ENCODE peak calls at places on chromosomes 7 and 10, in ten cellular contexts. One of them, this sample, is unnamed.

GRCh38 chr7:128094686-128095085 is 63.4 kb upstream of the LRRC4 start:
- DNase-seq in foreskin fibroblast: no peak
- DNase-seq in body of pancreas: no peak
- DNase-seq in tibial nerve: no peak
- DNase-seq in right lobe of liver: no peak
- DNase-seq in cardiac fibroblast: no peak
- DNase-seq in fibroblast of the aortic adventitia: no peak
- DNase-seq in fibroblast of villous mesenchyme: no peak
- DNase-seq in HFF-Myc: no peak
- DNase-seq in psoas muscle: no peak
- DNase-seq in this sample: no peak

GRCh38 chr10:29039659-29040309 is 249.1 kb upstream of the LYZL1 start:
- DNase-seq in body of pancreas: no peak
- DNase-seq in foreskin fibroblast: peak; percentile 5
- DNase-seq in fibroblast of the aortic adventitia: peak; percentile 97
- DNase-seq in psoas muscle: no peak
- DNase-seq in HFF-Myc: no peak
- DNase-seq in cardiac fibroblast: peak; percentile 95
- DNase-seq in fibroblast of villous mesenchyme: peak; percentile 80
- DNase-seq in tibial nerve: no peak
- DNase-seq in right lobe of liver: no peak
- DNase-seq in this sample: peak; percentile 70

GRCh38 chr10:98262571-98262970 is 5.4 kb downstream of the LOXL4 start:
- DNase-seq in tibial nerve: no peak
- DNase-seq in foreskin fibroblast: no peak
- DNase-seq in psoas muscle: peak; percentile 77
- DNase-seq in body of pancreas: peak; percentile 67
- DNase-seq in HFF-Myc: no peak
- DNase-seq in right lobe of liver: peak; percentile 86
- DNase-seq in fibroblast of the aortic adventitia: peak; percentile 45
- DNase-seq in fibroblast of villous mesenchyme: no peak
- DNase-seq in cardiac fibroblast: peak; percentile 59
- DNase-seq in this sample: peak; percentile 30

GRCh38 chr10:70540089-70540788 is 61.7 kb downstream of the PALD1 start:
- DNase-seq in foreskin fibroblast: no peak
- DNase-seq in fibroblast of the aortic adventitia: peak; percentile 22
- DNase-seq in body of pancreas: no peak
- DNase-seq in cardiac fibroblast: peak; percentile 25
- DNase-seq in fibroblast of villous mesenchyme: peak; percentile 21
- DNase-seq in psoas muscle: no peak
- DNase-seq in tibial nerve: no peak
- DNase-seq in right lobe of liver: no peak
- DNase-seq in HFF-Myc: no peak
- DNase-seq in this sample: no peak

GRCh38 chr7:132472463-132473120 is 103.7 kb downstream of the PLXNA4 start:
- DNase-seq in fibroblast of the aortic adventitia: peak; percentile 78
- DNase-seq in right lobe of liver: no peak
- DNase-seq in fibroblast of villous mesenchyme: peak; percentile 19
- DNase-seq in cardiac fibroblast: peak; percentile 75
- DNase-seq in tibial nerve: no peak
- DNase-seq in foreskin fibroblast: peak; percentile 78
- DNase-seq in psoas muscle: peak; percentile 44
- DNase-seq in body of pancreas: no peak
- DNase-seq in HFF-Myc: no peak
- DNase-seq in this sample: peak; percentile 56

GRCh38 chr7:34995757-34996156 is 41.5 kb downstream of the DPY19L1 start:
- DNase-seq in foreskin fibroblast: no peak
- DNase-seq in HFF-Myc: no peak
- DNase-seq in body of pancreas: no peak
- DNase-seq in right lobe of liver: no peak
- DNase-seq in fibroblast of the aortic adventitia: no peak
- DNase-seq in psoas muscle: no peak
- DNase-seq in cardiac fibroblast: no peak
- DNase-seq in fibroblast of villous mesenchyme: no peak
- DNase-seq in tibial nerve: no peak
- DNase-seq in this sample: no peak

GRCh38 chr10:11304906-11305585 is 287.4 kb downstream of the CELF2 start:
- DNase-seq in HFF-Myc: no peak
- DNase-seq in fibroblast of the aortic adventitia: no peak
- DNase-seq in body of pancreas: no peak
- DNase-seq in fibroblast of villous mesenchyme: no peak
- DNase-seq in tibial nerve: no peak
- DNase-seq in right lobe of liver: no peak
- DNase-seq in psoas muscle: no peak
- DNase-seq in cardiac fibroblast: no peak
- DNase-seq in foreskin fibroblast: no peak
- DNase-seq in this sample: no peak

GRCh38 chr7:132110692-132111091 is 465.6 kb downstream of the PLXNA4 start:
- DNase-seq in psoas muscle: no peak
- DNase-seq in tibial nerve: no peak
- DNase-seq in foreskin fibroblast: no peak
- DNase-seq in body of pancreas: no peak
- DNase-seq in cardiac fibroblast: no peak
- DNase-seq in fibroblast of the aortic adventitia: no peak
- DNase-seq in HFF-Myc: no peak
- DNase-seq in fibroblast of villous mesenchyme: no peak
- DNase-seq in right lobe of liver: no peak
- DNase-seq in this sample: no peak

GRCh38 chr10:92103376-92104084 is 180.0 kb downstream of the BTAF1 start:
- DNase-seq in cardiac fibroblast: peak; percentile 26
- DNase-seq in tibial nerve: no peak
- DNase-seq in foreskin fibroblast: no peak
- DNase-seq in body of pancreas: no peak
- DNase-seq in right lobe of liver: no peak
- DNase-seq in HFF-Myc: no peak
- DNase-seq in fibroblast of the aortic adventitia: peak; percentile 72
- DNase-seq in fibroblast of villous mesenchyme: no peak
- DNase-seq in psoas muscle: no peak
- DNase-seq in this sample: no peak

GRCh38 chr10:17851611-17852010 is 42.5 kb downstream of the MRC1 start:
- DNase-seq in cardiac fibroblast: no peak
- DNase-seq in right lobe of liver: no peak
- DNase-seq in HFF-Myc: no peak
- DNase-seq in body of pancreas: peak; percentile 21
- DNase-seq in tibial nerve: peak; percentile 61
- DNase-seq in fibroblast of villous mesenchyme: no peak
- DNase-seq in psoas muscle: peak; percentile 55
- DNase-seq in fibroblast of the aortic adventitia: no peak
- DNase-seq in foreskin fibroblast: no peak
- DNase-seq in this sample: no peak

GRCh38 chr10:17850526-17850925 is 41.4 kb downstream of the MRC1 start:
- DNase-seq in body of pancreas: no peak
- DNase-seq in HFF-Myc: no peak
- DNase-seq in tibial nerve: no peak
- DNase-seq in psoas muscle: no peak
- DNase-seq in foreskin fibroblast: no peak
- DNase-seq in fibroblast of villous mesenchyme: no peak
- DNase-seq in cardiac fibroblast: no peak
- DNase-seq in fibroblast of the aortic adventitia: no peak
- DNase-seq in right lobe of liver: no peak
- DNase-seq in this sample: no peak

GRCh38 chr10:17848646-17849045 is 39.5 kb downstream of the MRC1 start:
- DNase-seq in body of pancreas: no peak
- DNase-seq in fibroblast of the aortic adventitia: no peak
- DNase-seq in psoas muscle: no peak
- DNase-seq in fibroblast of villous mesenchyme: no peak
- DNase-seq in tibial nerve: no peak
- DNase-seq in foreskin fibroblast: no peak
- DNase-seq in HFF-Myc: no peak
- DNase-seq in cardiac fibroblast: no peak
- DNase-seq in right lobe of liver: no peak
- DNase-seq in this sample: no peak

GRCh38 chr10:17847586-17848296 is 38.6 kb downstream of the MRC1 start:
- DNase-seq in HFF-Myc: no peak
- DNase-seq in fibroblast of the aortic adventitia: peak; percentile 62
- DNase-seq in fibroblast of villous mesenchyme: peak; percentile 24
- DNase-seq in right lobe of liver: no peak
- DNase-seq in tibial nerve: no peak
- DNase-seq in body of pancreas: no peak
- DNase-seq in psoas muscle: no peak
- DNase-seq in cardiac fibroblast: peak; percentile 41
- DNase-seq in foreskin fibroblast: peak; percentile 7
- DNase-seq in this sample: peak; percentile 23
- TF ChIP-seq CTCF in HFF-Myc: peak; percentile 23
- TF ChIP-seq CTCF in fibroblast of the aortic adventitia: peak; percentile 51
- TF ChIP-seq CTCF in fibroblast of villous mesenchyme: peak; percentile 51
- TF ChIP-seq CTCF in right lobe of liver: peak; percentile 51
- TF ChIP-seq CTCF in tibial nerve: peak; percentile 36
- TF ChIP-seq CTCF in body of pancreas: peak; percentile 31
- TF ChIP-seq CTCF in psoas muscle: peak; percentile 20
- TF ChIP-seq CTCF in cardiac fibroblast: peak; percentile 43
- TF ChIP-seq CTCF in foreskin fibroblast: peak; percentile 45
- TF ChIP-seq CTCF in this sample: peak; percentile 75

DNA sequence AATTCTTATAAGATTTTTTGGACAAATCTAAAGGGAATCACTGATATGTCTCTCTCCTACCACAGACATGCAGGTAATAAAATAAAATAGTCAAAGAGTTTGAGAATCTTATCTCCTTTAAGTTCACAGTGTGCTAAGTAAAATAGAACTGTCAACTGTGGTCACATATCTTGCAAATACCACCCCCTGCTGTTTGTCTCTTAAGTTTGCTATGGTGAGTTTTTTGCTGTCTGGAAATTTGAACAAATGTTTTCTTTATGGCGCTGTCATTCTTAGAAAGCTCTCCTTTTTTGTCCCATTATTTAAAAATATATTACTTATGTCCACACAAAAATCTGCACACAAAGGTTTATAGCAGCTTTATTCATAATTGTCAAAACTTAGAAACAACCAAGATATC is 19.6 kb downstream of the GIMAP5 start:
- DNase-seq in fibroblast of villous mesenchyme: peak; percentile 11
- DNase-seq in foreskin fibroblast: no peak
- DNase-seq in psoas muscle: no peak
- DNase-seq in body of pancreas: no peak
- DNase-seq in tibial nerve: no peak
- DNase-seq in HFF-Myc: no peak
- DNase-seq in cardiac fibroblast: no peak
- DNase-seq in fibroblast of the aortic adventitia: no peak
- DNase-seq in right lobe of liver: no peak
- DNase-seq in this sample: no peak
- TF ChIP-seq CTCF in fibroblast of villous mesenchyme: peak; percentile 22
- TF ChIP-seq CTCF in foreskin fibroblast: no peak
- TF ChIP-seq CTCF in psoas muscle: peak; percentile 17
- TF ChIP-seq CTCF in body of pancreas: peak; percentile 11
- TF ChIP-seq CTCF in tibial nerve: peak; percentile 35
- TF ChIP-seq CTCF in HFF-Myc: no peak
- TF ChIP-seq CTCF in cardiac fibroblast: no peak
- TF ChIP-seq CTCF in fibroblast of the aortic adventitia: no peak
- TF ChIP-seq CTCF in right lobe of liver: peak; percentile 56
- TF ChIP-seq CTCF in this sample: peak; percentile 21

GRCh38 chr10:116254422-116255152 is 18.4 kb downstream of the GFRA1 start:
- DNase-seq in psoas muscle: no peak
- DNase-seq in fibroblast of villous mesenchyme: no peak
- DNase-seq in body of pancreas: no peak
- DNase-seq in right lobe of liver: no peak
- DNase-seq in tibial nerve: no peak
- DNase-seq in cardiac fibroblast: no peak
- DNase-seq in HFF-Myc: no peak
- DNase-seq in fibroblast of the aortic adventitia: no peak
- DNase-seq in foreskin fibroblast: no peak
- DNase-seq in this sample: no peak

GRCh38 chr10:116253716-116254115 is 19.3 kb downstream of the GFRA1 start:
- DNase-seq in cardiac fibroblast: no peak
- DNase-seq in fibroblast of the aortic adventitia: no peak
- DNase-seq in tibial nerve: no peak
- DNase-seq in right lobe of liver: no peak
- DNase-seq in fibroblast of villous mesenchyme: no peak
- DNase-seq in psoas muscle: no peak
- DNase-seq in foreskin fibroblast: no peak
- DNase-seq in body of pancreas: no peak
- DNase-seq in HFF-Myc: no peak
- DNase-seq in this sample: no peak

GRCh38 chr10:116255931-116256748 is 16.9 kb downstream of the GFRA1 start:
- DNase-seq in tibial nerve: no peak
- DNase-seq in fibroblast of villous mesenchyme: no peak
- DNase-seq in fibroblast of the aortic adventitia: no peak
- DNase-seq in right lobe of liver: no peak
- DNase-seq in psoas muscle: no peak
- DNase-seq in body of pancreas: no peak
- DNase-seq in cardiac fibroblast: no peak
- DNase-seq in HFF-Myc: no peak
- DNase-seq in foreskin fibroblast: no peak
- DNase-seq in this sample: no peak

GRCh38 chr10:116247701-116248100 is 25.3 kb downstream of the GFRA1 start:
- DNase-seq in body of pancreas: no peak
- DNase-seq in right lobe of liver: no peak
- DNase-seq in psoas muscle: no peak
- DNase-seq in fibroblast of villous mesenchyme: peak; percentile 14
- DNase-seq in foreskin fibroblast: no peak
- DNase-seq in cardiac fibroblast: no peak
- DNase-seq in tibial nerve: no peak
- DNase-seq in HFF-Myc: no peak
- DNase-seq in fibroblast of the aortic adventitia: no peak
- DNase-seq in this sample: peak; percentile 14

DNA sequence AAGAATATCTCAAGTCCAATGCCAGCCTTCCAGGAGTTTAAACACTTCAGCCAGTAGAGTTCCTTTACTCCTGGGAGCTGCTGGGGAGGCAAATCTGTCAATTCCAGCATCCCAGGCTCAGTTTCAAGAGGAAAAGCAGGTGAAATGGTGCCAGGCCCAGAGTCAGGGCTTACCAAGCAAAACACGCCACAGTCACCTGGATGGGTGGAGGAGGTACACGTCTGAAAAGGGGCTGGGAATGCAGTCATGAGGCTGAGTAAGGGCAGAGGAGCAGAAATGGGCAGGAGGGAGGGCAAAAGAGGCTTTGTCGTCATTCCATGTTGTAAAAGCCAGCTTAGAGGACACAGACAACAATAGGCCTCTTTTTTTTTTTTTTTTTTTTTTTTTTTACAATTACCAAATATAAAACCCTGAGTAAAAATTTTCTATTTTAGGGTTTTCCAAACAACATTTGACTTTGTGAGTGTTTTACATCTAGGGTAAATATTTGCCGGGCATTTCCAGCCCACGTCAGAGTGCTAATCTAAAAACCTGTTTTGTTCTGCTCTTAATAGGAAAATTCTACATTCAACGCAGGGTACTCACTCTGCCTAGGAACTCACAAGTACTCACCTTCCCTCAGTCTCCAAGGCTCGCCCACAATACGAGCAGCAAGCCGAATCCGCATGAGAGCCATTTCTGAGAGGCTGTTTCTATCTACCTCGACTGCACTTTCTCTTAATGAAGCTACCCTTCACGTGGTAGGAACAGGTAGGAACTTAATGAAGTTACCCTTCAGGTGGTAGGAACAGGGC is 21.2 kb downstream of the GFRA1 start:
- DNase-seq in psoas muscle: no peak
- DNase-seq in body of pancreas: peak; percentile 25
- DNase-seq in foreskin fibroblast: no peak
- DNase-seq in tibial nerve: no peak
- DNase-seq in cardiac fibroblast: no peak
- DNase-seq in fibroblast of the aortic adventitia: no peak
- DNase-seq in HFF-Myc: no peak
- DNase-seq in right lobe of liver: no peak
- DNase-seq in fibroblast of villous mesenchyme: no peak
- DNase-seq in this sample: no peak
- TF ChIP-seq CTCF in psoas muscle: no peak
- TF ChIP-seq CTCF in body of pancreas: no peak
- TF ChIP-seq CTCF in foreskin fibroblast: no peak
- TF ChIP-seq CTCF in tibial nerve: no peak
- TF ChIP-seq CTCF in cardiac fibroblast: no peak
- TF ChIP-seq CTCF in fibroblast of the aortic adventitia: no peak
- TF ChIP-seq CTCF in HFF-Myc: no peak
- TF ChIP-seq CTCF in right lobe of liver: no peak
- TF ChIP-seq CTCF in fibroblast of villous mesenchyme: no peak
- TF ChIP-seq CTCF in this sample: no peak

GRCh38 chr10:42428534-42428933 is 209.8 kb downstream of the ZNF33B start:
- DNase-seq in foreskin fibroblast: peak; percentile 7
- DNase-seq in cardiac fibroblast: peak; percentile 11
- DNase-seq in psoas muscle: no peak
- DNase-seq in right lobe of liver: no peak
- DNase-seq in fibroblast of villous mesenchyme: peak; percentile 12
- DNase-seq in HFF-Myc: peak; percentile 6
- DNase-seq in fibroblast of the aortic adventitia: peak; percentile 13
- DNase-seq in tibial nerve: no peak
- DNase-seq in body of pancreas: no peak
- DNase-seq in this sample: peak; percentile 4
- TF ChIP-seq CTCF in foreskin fibroblast: peak; percentile 25
- TF ChIP-seq CTCF in cardiac fibroblast: peak; percentile 53
- TF ChIP-seq CTCF in psoas muscle: peak; percentile 36
- TF ChIP-seq CTCF in right lobe of liver: peak; percentile 52
- TF ChIP-seq CTCF in fibroblast of villous mesenchyme: peak; percentile 49
- TF ChIP-seq CTCF in HFF-Myc: peak; percentile 27
- TF ChIP-seq CTCF in fibroblast of the aortic adventitia: peak; percentile 43
- TF ChIP-seq CTCF in tibial nerve: no peak
- TF ChIP-seq CTCF in body of pancreas: peak; percentile 17
- TF ChIP-seq CTCF in this sample: peak; percentile 77